ENCODE peak calls at places on chromosomes 1 and 21, in four cellular contexts. D is HCT116, Y is HepG2, O is K562. T is an unnamed sample.
A peak's percentile ranks its signal among the peaks of the same experiment; 100 is the strongest.

GRCh38 chr1:168467452-168467851 is 76.3 kb downstream of the XCL2 start:
- DNase-seq in D (no peak), Y (no peak), O (no peak), T (no peak)

GRCh38 chr1:89261926-89262540 is 10.6 kb downstream of the GBP5 start:
- DNase-seq in D (peak; percentile 18), Y (no peak), O (no peak), T (no peak)

GRCh38 chr1:216723274-216723780 is at the start of gene ESRRG:
- DNase-seq in D (no peak), Y (peak; percentile 1), O (no peak), T (no peak)

GRCh38 chr1:25683177-25683576 is 66.6 kb downstream of the MAN1C1 start:
- DNase-seq in D (no peak), Y (no peak), O (no peak), T (no peak)

GRCh38 chr21:15206514-15206913 is 141.7 kb upstream of the NRIP1 start:
- DNase-seq in D (no peak), Y (no peak), O (no peak), T (no peak)

GRCh38 chr1:226723640-226724532 is 15.2 kb downstream of the ITPKB start:
- DNase-seq in D (no peak), Y (no peak), O (peak; percentile 50), T (no peak)

GRCh38 chr1:234906654-234907053 is 222.0 kb downstream of the TOMM20 start:
- DNase-seq in D (no peak), Y (no peak), O (no peak), T (no peak)

GRCh38 chr1:14138135-14138506 is 438.1 kb downstream of the PRDM2 start:
- DNase-seq in D (no peak), Y (no peak), O (no peak), T (no peak)

GRCh38 chr21:41536827-41537103 is 28.8 kb upstream of the TMPRSS2 start:
- DNase-seq in D (no peak), Y (no peak), O (no peak), T (no peak)

GRCh38 chr1:205504311-205505075 is at the start of gene CDK18:
- DNase-seq in D (peak; percentile 73), Y (peak; percentile 78), O (peak; percentile 68), T (no peak)

GRCh38 chr1:199550384-199551067 is 477.0 kb upstream of the NR5A2 start:
- DNase-seq in D (no peak), Y (no peak), O (no peak), T (no peak)

GRCh38 chr1:244063498-244063897 is 12.4 kb downstream of the ZBTB18 start:
- DNase-seq in D (no peak), Y (no peak), O (no peak), T (no peak)

GRCh38 chr21:42852925-42853570 is 26.3 kb downstream of the WDR4 start:
- DNase-seq in D (no peak), Y (no peak), O (no peak), T (no peak)

GRCh38 chr1:218823291-218823900 is 350.3 kb upstream of the LYPLAL1 start:
- DNase-seq in D (peak; percentile 78), Y (no peak), O (no peak), T (no peak)

GRCh38 chr1:82392513-82392912 is 591.8 kb downstream of the ADGRL2 start:
- DNase-seq in D (no peak), Y (no peak), O (no peak), T (no peak)

GRCh38 chr1:230231739-230232075 is 164.7 kb downstream of the GALNT2 start:
- DNase-seq in D (no peak), Y (no peak), O (no peak), T (no peak)

GRCh38 chr1:24289937-24290595 is 29.1 kb upstream of the GRHL3 start:
- DNase-seq in D (no peak), Y (no peak), O (no peak), T (peak; percentile 78)

GRCh38 chr21:14251336-14251735 is 35.4 kb downstream of the RBM11 start:
- DNase-seq in D (no peak), Y (no peak), O (no peak), T (no peak)

GRCh38 chr1:234933475-234933874 is 195.2 kb downstream of the TOMM20 start:
- DNase-seq in D (no peak), Y (no peak), O (no peak), T (no peak)

GRCh38 chr1:1889847-1890505 is 911 bp downstream of the GNB1 start:
- DNase-seq in D (no peak), Y (no peak), O (peak; percentile 52), T (no peak)

GRCh38 chr1:5526822-5527551 is 465.2 kb downstream of the NPHP4 start:
- DNase-seq in D (no peak), Y (no peak), O (no peak), T (no peak)

GRCh38 chr1:29496701-29497100 is 260.4 kb downstream of the PTPRU start:
- DNase-seq in D (no peak), Y (no peak), O (no peak), T (no peak)

GRCh38 chr1:240337795-240338194 is 246.1 kb downstream of the FMN2 start:
- DNase-seq in D (no peak), Y (no peak), O (no peak), T (no peak)

GRCh38 chr1:179169616-179170467 is 59.6 kb downstream of the ABL2 start:
- DNase-seq in D (no peak), Y (no peak), O (no peak), T (no peak)

GRCh38 chr21:34613679-34614442 is 1.1 kb downstream of the RCAN1 start:
- DNase-seq in D (no peak), Y (no peak), O (peak; percentile 34), T (no peak)

GRCh38 chr1:206025283-206025820 is 1.7 kb upstream of the CTSE start:
- DNase-seq in D (no peak), Y (no peak), O (no peak), T (no peak)

GRCh38 chr1:163785868-163786267 is 464.1 kb downstream of the NUF2 start:
- DNase-seq in D (no peak), Y (no peak), O (no peak), T (no peak)

GRCh38 chr1:156387899-156388813 is 19.1 kb downstream of the RHBG start:
- DNase-seq in D (no peak), Y (peak; percentile 61), O (no peak), T (no peak)

GRCh38 chr1:180560868-180561600 is 2.3 kb downstream of the OVAAL start:
- DNase-seq in D (no peak), Y (no peak), O (no peak), T (no peak)

GRCh38 chr1:43549921-43550597 is 19.4 kb downstream of the PTPRF start:
- DNase-seq in D (peak; percentile 68), Y (no peak), O (peak; percentile 90), T (no peak)

GRCh38 chr21:33390479-33390878 is 12.7 kb upstream of the IFNGR2 start:
- DNase-seq in D (no peak), Y (no peak), O (no peak), T (no peak)

GRCh38 chr1:3084154-3084553 is 15.2 kb downstream of the PRDM16 start:
- DNase-seq in D (no peak), Y (no peak), O (no peak), T (no peak)
- H3K27ac ChIP-seq in D (no peak overlapping the region), Y (no peak overlapping the region), O (no peak overlapping the region), T (no peak overlapping the region)

DNA sequence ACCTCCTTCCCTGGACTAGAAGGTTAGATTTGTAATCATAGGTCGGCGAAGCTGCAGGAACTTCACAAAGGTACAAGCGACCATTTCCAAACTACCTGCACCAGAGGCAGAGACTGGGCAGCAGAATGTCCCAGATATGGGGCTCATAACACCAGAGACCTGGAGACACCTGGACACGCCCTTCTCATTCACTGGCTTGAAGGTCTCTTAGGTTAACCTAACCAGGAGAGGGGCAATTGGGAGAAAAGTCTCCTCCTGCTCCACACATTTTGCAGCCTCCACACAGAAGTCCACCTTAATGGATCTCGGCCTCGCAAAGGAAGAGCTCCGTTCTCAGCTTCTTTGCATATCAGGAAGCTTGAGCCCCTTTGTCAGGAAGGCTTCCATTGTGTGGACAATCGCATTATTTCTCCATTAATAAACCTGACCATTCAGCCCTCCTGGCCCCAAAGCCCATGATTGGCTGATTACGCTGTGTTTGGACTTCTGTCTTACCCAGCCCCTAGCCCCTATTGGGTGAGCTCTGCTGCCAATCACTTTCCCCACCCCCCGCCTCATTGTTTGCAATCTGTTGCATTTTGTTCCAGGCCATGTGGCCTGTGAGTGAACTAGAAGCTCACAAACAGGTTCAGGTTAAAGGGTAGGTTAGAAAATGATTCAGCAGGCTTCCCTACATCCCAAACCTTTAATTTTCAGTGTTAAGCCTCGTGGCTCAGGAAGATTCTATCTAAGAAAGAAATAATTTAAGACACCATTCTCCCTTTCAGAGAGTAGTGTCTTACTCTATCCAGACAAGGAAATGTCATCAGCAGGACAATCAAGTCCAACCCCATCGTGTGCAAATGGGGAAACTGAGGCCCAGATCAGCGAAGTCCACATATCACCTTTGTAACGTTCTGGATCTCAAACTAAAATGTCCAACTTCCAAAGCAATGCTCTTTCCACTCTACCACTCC is 2.8 kb downstream of the MYCL start:
- DNase-seq in D (peak; percentile 75), Y (peak; percentile 82), O (peak; percentile 99), T (no peak)
- TF ChIP-seq TCF7L2 in D (no peak), Y (no peak), O (no peak), T (no peak)

GRCh38 chr21:27333091-27333490 is 366.2 kb upstream of the ADAMTS5 start:
- DNase-seq in D (no peak), Y (no peak), O (no peak), T (no peak)
- H3K27ac ChIP-seq in D (no peak overlapping the region), Y (no peak overlapping the region), O (no peak overlapping the region), T (no peak overlapping the region)

DNA sequence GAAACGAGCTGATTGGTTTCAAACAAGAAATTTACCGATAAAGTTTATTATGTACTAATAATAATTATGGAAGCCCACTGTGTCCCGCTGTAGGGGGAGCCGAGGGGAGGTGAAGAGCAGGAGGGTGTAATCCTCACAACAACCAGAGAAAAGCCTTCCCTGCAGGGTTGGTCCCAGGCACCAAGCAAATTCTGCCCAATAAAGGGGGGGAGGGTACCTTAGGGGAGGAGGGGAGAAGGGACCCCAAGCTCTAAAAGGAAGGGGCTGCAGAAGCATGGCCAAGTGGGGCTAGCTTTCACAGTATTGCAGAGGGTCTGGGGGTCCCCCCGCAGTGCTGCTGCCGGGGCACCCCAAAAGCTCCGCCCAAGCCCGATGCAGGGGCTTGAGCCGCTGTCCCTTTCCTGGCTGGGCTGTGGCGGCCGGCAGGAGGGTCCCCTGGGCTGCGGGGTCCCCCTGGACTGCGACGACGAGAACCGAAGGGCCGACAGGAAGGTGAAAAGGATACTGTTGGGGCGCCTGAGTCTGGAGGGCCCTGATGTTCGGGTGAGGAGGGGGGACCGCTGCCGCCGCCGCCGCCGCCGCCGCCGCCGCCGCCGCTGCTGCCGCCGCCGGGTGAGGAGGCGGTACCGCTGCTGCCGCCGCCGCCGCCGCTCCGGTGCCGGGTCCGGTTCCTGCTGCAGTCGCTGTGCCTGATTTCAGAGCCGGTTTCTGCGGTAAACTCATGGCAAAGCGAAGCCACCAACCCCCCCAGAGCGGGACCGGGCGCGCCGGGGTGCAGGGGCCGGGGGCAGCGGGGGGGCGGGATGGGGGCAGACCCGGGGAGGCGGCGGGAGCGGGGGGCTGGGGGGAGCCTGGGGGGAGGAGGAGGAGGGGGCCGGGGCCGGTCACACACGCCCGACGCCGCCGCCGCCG is 771 bp downstream of the EIF4G3 start:
- DNase-seq in D (no peak), Y (no peak), O (peak; percentile 87), T (no peak)
- TF ChIP-seq TCF7L2 in D (no peak), Y (no peak), O (no peak), T (no peak)

GRCh38 chr1:38327559-38327973 is 281.0 kb upstream of the POU3F1 start:
- DNase-seq in D (no peak), Y (no peak), O (no peak), T (no peak)
- H3K27ac ChIP-seq in D (no peak overlapping the region), Y (no peak overlapping the region), O (no peak overlapping the region), T (no peak overlapping the region)

GRCh38 chr1:115086176-115086830 is 3.0 kb downstream of the TSPAN2 start:
- DNase-seq in D (no peak), Y (no peak), O (no peak), T (no peak)
- TF ChIP-seq TCF7L2 in D (no peak), Y (no peak), O (no peak), T (no peak)

GRCh38 chr1:172837816-172838680 is 179.1 kb downstream of the FASLG start:
- DNase-seq in D (peak; percentile 89), Y (no peak), O (no peak), T (no peak)
- H3K27ac ChIP-seq in D (peak overlapping the region; percentile 97), Y (no peak overlapping the region), O (no peak overlapping the region), T (no peak overlapping the region)

T was measured in Panc1.